ENCODE peak calls at places on chromosomes 12 and 14, in ten cellular contexts. N, F, W, P, K, M, O, X, L and A are unnamed samples.

GRCh38 chr12:26011099-26011498 is 52.6 kb downstream of the RASSF8 start:
- DNase-seq in O (no peak), F (peak), X (no peak), P (no peak), W (no peak), L (no peak), N (no peak), M (no peak), K (peak), A (no peak)

GRCh38 chr12:96587691-96588090 is 98.3 kb downstream of the CFAP54 start:
- DNase-seq in N (no peak), L (no peak), F (peak), M (no peak), X (peak), W (no peak), O (no peak), P (no peak), K (no peak), A (no peak)

GRCh38 chr12:92034858-92035401 is 110.7 kb downstream of the BTG1 start:
- DNase-seq in O (no peak), W (no peak), F (peak), X (no peak), P (peak), L (peak), M (peak), K (peak), N (peak), A (no peak)

GRCh38 chr12:104790296-104791125 is 167.6 kb downstream of the SLC41A2 start:
- DNase-seq in X (no peak), N (peak), F (no peak), O (peak), P (peak), L (peak), K (no peak), M (no peak), W (peak), A (no peak)

GRCh38 chr12:48311313-48311712 is 39.4 kb downstream of the ZNF641 start:
- DNase-seq in N (no peak), F (no peak), M (no peak), L (no peak), W (no peak), X (no peak), P (no peak), O (no peak), K (no peak), A (no peak)

GRCh38 chr14:72851660-72852059 is 42.2 kb downstream of the DPF3 start:
- DNase-seq in X (no peak), K (no peak), F (no peak), P (no peak), N (no peak), M (no peak), O (no peak), W (no peak), L (no peak), A (no peak)

GRCh38 chr12:3885179-3886094 is 12.2 kb upstream of the PARP11 start:
- DNase-seq in K (peak), X (peak), F (peak), L (no peak), P (peak), O (no peak), W (no peak), N (no peak), M (no peak), A (no peak)

GRCh38 chr12:100566887-100567637 is 6.4 kb upstream of the GAS2L3 start:
- DNase-seq in F (no peak), W (no peak), X (no peak), O (no peak), M (no peak), K (no peak), N (no peak), P (no peak), L (no peak), A (no peak)

GRCh38 chr12:91111366-91112321 is at the start of gene LUM:
- DNase-seq in L (peak), M (no peak), F (peak), X (no peak), K (peak), N (no peak), O (no peak), P (peak), W (no peak), A (no peak)

GRCh38 chr12:87866602-87867292 is 162.5 kb downstream of the C12orf50 start:
- DNase-seq in X (no peak), F (no peak), O (no peak), M (no peak), N (no peak), K (peak), W (no peak), P (peak), L (no peak), A (no peak)

GRCh38 chr12:21697829-21698630 is 40.4 kb upstream of the LDHB start:
- DNase-seq in P (peak), L (no peak), N (no peak), O (no peak), K (peak), M (no peak), X (peak), W (no peak), F (peak), A (no peak)

GRCh38 chr12:124675881-124676688 is 108.7 kb upstream of the NCOR2 start:
- DNase-seq in X (no peak), P (no peak), N (no peak), O (no peak), W (no peak), F (no peak), M (no peak), L (no peak), K (peak), A (no peak)

GRCh38 chr14:92382677-92383076 is 59.7 kb downstream of the SLC24A4 start:
- DNase-seq in L (no peak), P (no peak), K (no peak), O (no peak), F (no peak), M (no peak), N (no peak), X (no peak), W (no peak), A (no peak)
- TF ChIP-seq CTCF in L (peak), P (peak), K (peak), O (peak), F (peak), M (no peak), N (no peak), X (peak), W (no peak), A (peak)

DNA sequence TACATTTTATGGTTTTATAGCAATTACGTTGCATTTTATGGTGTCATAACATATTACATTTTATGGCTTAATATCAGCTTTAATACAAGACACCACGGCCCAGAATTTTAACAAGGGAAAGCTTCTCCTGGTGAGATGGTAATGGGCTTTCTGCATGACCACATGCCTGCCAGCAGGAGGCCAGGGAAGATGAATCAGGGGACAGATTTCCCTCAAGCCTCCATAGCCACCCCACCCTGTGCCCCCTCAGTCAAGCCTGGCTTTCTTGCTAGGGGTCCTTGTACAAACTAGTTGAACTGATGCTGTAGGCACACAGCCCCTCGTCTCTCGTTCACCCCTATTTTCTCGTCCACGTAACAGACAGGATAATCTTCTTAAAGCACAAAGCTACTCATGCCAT is 56.6 kb downstream of the HSPB8 start:
- DNase-seq in F (no peak), P (no peak), K (no peak), L (no peak), X (no peak), N (no peak), M (no peak), W (peak), O (no peak), A (no peak)
- TF ChIP-seq CTCF in F (peak), P (peak), K (peak), L (peak), X (no peak), N (no peak), M (no peak), W (no peak), O (peak), A (peak)

GRCh38 chr12:63151898-63152700 is 1.1 kb upstream of the AVPR1A start:
- DNase-seq in W (peak), F (peak), M (peak), X (no peak), N (no peak), K (peak), O (peak), L (peak), P (peak), A (no peak)
- TF ChIP-seq CTCF in W (peak), F (peak), M (peak), X (peak), N (no peak), K (peak), O (peak), L (peak), P (peak), A (peak)

DNA sequence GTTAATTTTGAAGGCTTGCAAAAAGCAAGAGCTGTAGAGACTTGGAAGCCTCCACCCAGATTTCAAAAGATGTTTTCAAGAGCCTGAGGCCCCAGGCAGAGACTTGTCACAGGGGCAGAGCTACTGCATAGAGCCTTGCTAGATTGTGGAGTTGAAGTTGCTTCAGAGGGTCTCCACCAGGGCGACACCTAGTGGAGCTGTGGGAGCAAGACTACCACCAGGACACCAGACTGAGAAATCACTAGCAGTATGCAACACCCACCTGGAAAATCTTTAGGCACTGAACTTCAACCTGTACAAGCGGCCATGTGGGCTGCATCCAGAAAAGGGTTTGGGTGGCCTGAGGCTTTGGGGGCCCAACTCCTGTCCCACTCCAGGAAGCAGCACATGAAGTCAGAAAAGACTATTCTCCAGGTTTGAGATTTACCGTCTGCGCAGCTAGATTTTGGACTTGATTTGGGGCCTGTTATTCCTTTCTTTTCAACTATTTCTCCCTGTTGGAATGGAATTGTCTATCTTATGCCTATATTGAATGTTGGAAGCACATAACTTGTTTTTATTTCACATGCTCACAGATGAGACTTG is 508.5 kb downstream of the FLRT2 start:
- DNase-seq in W (peak), O (peak), M (peak), N (peak), F (peak), X (peak), P (peak), L (no peak), K (peak), A (no peak)
- TF ChIP-seq CTCF in W (peak), O (peak), M (peak), N (peak), F (peak), X (peak), P (peak), L (peak), K (peak), A (peak)

GRCh38 chr14:105250008-105250366 is 1.7 kb downstream of the BTBD6 start:
- DNase-seq in F (no peak), N (no peak), W (no peak), X (no peak), L (no peak), P (no peak), K (no peak), O (no peak), M (no peak), A (no peak)

GRCh38 chr14:105247715-105248367 is 492 bp upstream of the BTBD6 start:
- DNase-seq in X (no peak), O (no peak), F (no peak), L (no peak), N (no peak), M (no peak), P (no peak), K (peak), W (no peak), A (no peak)

GRCh38 chr14:105247026-105247425 is 1.3 kb upstream of the BTBD6 start:
- DNase-seq in O (no peak), X (no peak), N (no peak), F (no peak), M (no peak), L (no peak), W (no peak), K (no peak), P (no peak), A (no peak)

GRCh38 chr14:105249175-105250007 is 1.1 kb downstream of the BTBD6 start:
- DNase-seq in W (peak), K (peak), N (no peak), F (peak), P (no peak), L (no peak), X (no peak), O (no peak), M (no peak), A (no peak)

DNA sequence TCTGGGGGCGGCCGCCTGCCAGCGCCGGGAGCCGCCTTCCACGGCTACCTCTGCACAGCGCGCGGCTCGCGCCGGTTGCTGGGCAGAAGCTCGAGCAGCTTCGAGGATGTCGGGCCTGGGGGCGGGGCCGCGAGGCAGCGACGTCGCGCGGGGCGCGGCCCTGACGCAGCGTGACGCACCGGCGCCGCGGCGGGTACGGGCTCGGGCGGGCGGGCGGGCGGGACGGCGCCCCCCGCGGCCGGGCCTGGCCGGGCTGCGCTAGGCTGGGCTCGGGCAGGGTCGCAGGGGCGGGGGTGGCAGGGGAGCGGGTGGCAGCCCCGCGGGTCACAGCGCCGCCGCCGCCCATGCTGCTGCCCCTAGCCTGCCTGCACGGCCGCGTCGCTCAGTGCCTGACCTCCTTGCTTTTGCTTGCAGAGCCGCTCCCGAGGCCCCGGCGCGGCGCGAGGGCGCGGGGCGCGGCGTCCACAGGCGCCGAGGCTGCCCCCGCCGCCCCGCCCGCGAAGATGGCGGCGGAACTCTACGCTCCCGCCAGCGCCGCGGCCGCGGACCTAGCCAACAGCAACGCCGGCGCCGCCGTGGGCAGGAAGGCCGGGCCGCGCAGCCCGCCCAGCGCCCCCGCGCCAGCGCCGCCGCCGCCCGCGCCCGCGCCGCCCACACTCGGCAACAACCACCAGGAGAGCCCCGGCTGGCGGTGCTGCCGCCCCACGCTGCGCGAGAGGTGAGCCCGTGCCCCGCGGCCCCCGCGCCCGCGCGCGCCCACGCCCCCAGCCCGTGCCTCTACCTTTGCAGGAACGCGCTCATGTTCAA is at the start of gene BTBD6:
- DNase-seq in P (peak), L (peak), W (peak), F (peak), O (peak), N (peak), K (peak), M (peak), X (peak), A (peak)
- TF ChIP-seq CTCF in P (no peak), L (no peak), W (no peak), F (no peak), O (peak), N (no peak), K (no peak), M (no peak), X (no peak), A (no peak)

GRCh38 chr12:32249701-32250270 is 143.1 kb downstream of the BICD1 start:
- DNase-seq in W (no peak), P (no peak), F (no peak), O (no peak), X (no peak), L (no peak), M (no peak), N (no peak), K (peak), A (no peak)

GRCh38 chr12:32254260-32254659 is 145.1 kb upstream of the FGD4 start:
- DNase-seq in F (no peak), X (no peak), N (no peak), P (no peak), L (no peak), O (no peak), W (no peak), M (no peak), K (no peak), A (no peak)

GRCh38 chr12:32253154-32253795 is 146.1 kb upstream of the FGD4 start:
- DNase-seq in L (no peak), W (no peak), N (no peak), K (no peak), F (no peak), P (no peak), X (no peak), M (no peak), O (no peak), A (no peak)

GRCh38 chr12:32248594-32249140 is 142.0 kb downstream of the BICD1 start:
- DNase-seq in W (no peak), X (no peak), P (peak), N (no peak), M (no peak), L (no peak), F (no peak), K (peak), O (no peak), A (no peak)

GRCh38 chr12:32252199-32253073 is 145.8 kb downstream of the BICD1 start:
- DNase-seq in P (no peak), K (no peak), W (no peak), F (no peak), O (no peak), N (no peak), M (no peak), X (no peak), L (no peak), A (no peak)
- TF ChIP-seq CTCF in P (no peak), K (no peak), W (no peak), F (no peak), O (no peak), N (no peak), M (no peak), X (no peak), L (no peak), A (no peak)

GRCh38 chr12:7060353-7060954 is at the start of gene C1S:
- DNase-seq in N (no peak), X (peak), O (no peak), P (peak), F (peak), L (peak), W (peak), K (peak), M (peak), A (no peak)
- TF ChIP-seq CTCF in N (no peak), X (peak), O (peak), P (peak), F (peak), L (peak), W (no peak), K (peak), M (no peak), A (peak)

GRCh38 chr12:131442337-131442918 is 268.5 kb upstream of the SFSWAP start:
- DNase-seq in P (no peak), K (no peak), W (no peak), L (no peak), O (no peak), M (no peak), F (no peak), X (no peak), N (no peak), A (no peak)

GRCh38 chr12:131444220-131445164 is 266.4 kb upstream of the SFSWAP start:
- DNase-seq in X (no peak), N (no peak), M (no peak), L (no peak), K (no peak), P (no peak), O (no peak), F (no peak), W (no peak), A (no peak)

GRCh38 chr12:131438874-131439273 is 272.0 kb upstream of the SFSWAP start:
- DNase-seq in P (no peak), F (no peak), L (no peak), W (peak), X (no peak), N (no peak), O (no peak), M (no peak), K (no peak), A (no peak)

GRCh38 chr12:131443019-131444000 is 267.6 kb upstream of the SFSWAP start:
- DNase-seq in W (no peak), F (no peak), M (no peak), K (no peak), N (no peak), L (no peak), X (no peak), P (no peak), O (no peak), A (no peak)

GRCh38 chr12:131441638-131442336 is 269.1 kb upstream of the SFSWAP start:
- DNase-seq in O (no peak), W (no peak), F (no peak), P (no peak), N (no peak), L (no peak), X (no peak), K (no peak), M (no peak), A (no peak)
- TF ChIP-seq CTCF in O (no peak), W (no peak), F (no peak), P (no peak), N (no peak), L (no peak), X (no peak), K (no peak), M (no peak), A (no peak)

GRCh38 chr14:102158797-102159196 is 19.1 kb downstream of the WDR20 start:
- DNase-seq in K (no peak), M (no peak), X (no peak), W (no peak), O (no peak), L (no peak), N (no peak), F (no peak), P (no peak), A (no peak)
- TF ChIP-seq CTCF in K (no peak), M (no peak), X (no peak), W (no peak), O (no peak), L (no peak), N (no peak), F (no peak), P (no peak), A (no peak)

GRCh38 chr14:55025948-55026347 is 951 bp downstream of the WDHD1 start:
- DNase-seq in P (no peak), F (no peak), N (no peak), W (no peak), K (no peak), L (no peak), O (no peak), X (no peak), M (no peak), A (no peak)

GRCh38 chr14:55028476-55028875 is 1.4 kb downstream of the SOCS4 start:
- DNase-seq in X (no peak), F (no peak), P (no peak), K (no peak), O (no peak), N (no peak), W (no peak), M (no peak), L (no peak), A (no peak)

GRCh38 chr14:55028066-55028465 is 1.0 kb downstream of the SOCS4 start:
- DNase-seq in O (no peak), X (no peak), P (no peak), N (no peak), L (no peak), M (no peak), F (no peak), W (no peak), K (no peak), A (no peak)

GRCh38 chr14:55026441-55026792 is 482 bp downstream of the WDHD1 start:
- DNase-seq in W (no peak), O (no peak), L (no peak), X (no peak), N (no peak), F (no peak), P (no peak), M (no peak), K (no peak), A (no peak)

GRCh38 chr14:55026793-55027560 is at the start of the genes SOCS4 and WDHD1:
- DNase-seq in O (peak), F (peak), L (peak), K (peak), N (peak), P (peak), X (peak), W (peak), M (peak), A (peak)
- TF ChIP-seq CTCF in O (no peak), F (no peak), L (peak), K (no peak), N (peak), P (no peak), X (no peak), W (no peak), M (no peak), A (peak)